ENCODE peak calls at places on chromosome 15, in nine cellular contexts. Q, B, F, M, I, C, R, E and N are unnamed samples. For H3K4me1, the result is how much of the 10 kb centered on the place peaks cover.

GRCh38 chr15:45660231-45660979 is 25.6 kb downstream of the SQOR start:
- DNase-seq in Q (no peak), B (no peak), F (peak), M (no peak), I (peak), C (no peak), R (peak), E (no peak), N (peak)

GRCh38 chr15:80744826-80745225 is 34.3 kb upstream of the CEMIP start:
- DNase-seq in Q (no peak), B (no peak), F (no peak), M (no peak), I (peak), C (no peak), R (no peak), E (no peak), N (no peak)

GRCh38 chr15:101242160-101242998 is 9.5 kb downstream of the CHSY1 start:
- DNase-seq in Q (no peak), B (peak), F (peak), M (no peak), I (peak), C (no peak), R (no peak), E (no peak), N (peak)

GRCh38 chr15:48866141-48866563 is 11.8 kb upstream of the EID1 start:
- DNase-seq in Q (no peak), B (no peak), F (no peak), M (no peak), I (peak), C (peak), R (no peak), E (no peak), N (no peak)

GRCh38 chr15:68586274-68586961 is 7.6 kb downstream of the CORO2B start:
- DNase-seq in Q (peak), B (no peak), F (no peak), M (peak), I (peak), C (peak), R (no peak), E (no peak), N (no peak)

GRCh38 chr15:44125879-44126278 is 69.2 kb downstream of the FRMD5 start:
- DNase-seq in Q (no peak), B (no peak), F (no peak), M (no peak), I (no peak), C (no peak), R (no peak), E (no peak), N (no peak)

GRCh38 chr15:73021139-73021621 is 31.1 kb upstream of the NEO1 start:
- DNase-seq in Q (no peak), B (no peak), F (no peak), M (no peak), I (no peak), C (no peak), R (no peak), E (no peak), N (no peak)

GRCh38 chr15:40330368-40330836 is 6.9 kb downstream of the INAFM2 start:
- DNase-seq in Q (peak), B (peak), F (peak), M (no peak), I (peak), C (peak), R (no peak), E (no peak), N (peak)

GRCh38 chr15:41648097-41648496 is 12.1 kb upstream of the MGA start:
- DNase-seq in Q (no peak), B (no peak), F (no peak), M (no peak), I (no peak), C (no peak), R (no peak), E (no peak), N (no peak)

GRCh38 chr15:32651229-32651837 is 9.8 kb downstream of the SCG5 start:
- DNase-seq in Q (no peak), B (peak), F (peak), M (peak), I (peak), C (no peak), R (peak), E (no peak), N (peak)

GRCh38 chr15:29962404-29962803 is 120.4 kb upstream of the GOLGA8J start:
- DNase-seq in Q (no peak), B (no peak), F (no peak), M (no peak), I (no peak), C (no peak), R (no peak), E (no peak), N (no peak)

GRCh38 chr15:48861813-48862431 is 16.0 kb upstream of the EID1 start:
- DNase-seq in Q (no peak), B (peak), F (peak), M (peak), I (peak), C (no peak), R (no peak), E (no peak), N (peak)

GRCh38 chr15:48486228-48486627 is 155.0 kb downstream of the DUT start:
- DNase-seq in Q (no peak), B (no peak), F (no peak), M (no peak), I (no peak), C (no peak), R (no peak), E (no peak), N (no peak)

GRCh38 chr15:68791431-68792283 is 29.0 kb downstream of the ANP32A start:
- DNase-seq in Q (no peak), B (no peak), F (no peak), M (no peak), I (no peak), C (no peak), R (no peak), E (no peak), N (no peak)

GRCh38 chr15:87528873-87529272 is 727.7 kb downstream of the NTRK3 start:
- DNase-seq in Q (no peak), B (no peak), F (no peak), M (no peak), I (no peak), C (no peak), R (no peak), E (no peak), N (no peak)

GRCh38 chr15:47349179-47349578 is 368.1 kb upstream of the SEMA6D start:
- DNase-seq in Q (no peak), B (no peak), F (no peak), M (no peak), I (no peak), C (no peak), R (no peak), E (no peak), N (no peak)

GRCh38 chr15:45919806-45920205 is 285.0 kb downstream of the SQOR start:
- DNase-seq in Q (no peak), B (no peak), F (no peak), M (peak), I (peak), C (no peak), R (no peak), E (no peak), N (no peak)

GRCh38 chr15:67121725-67122600 is 56.6 kb downstream of the SMAD3 start:
- DNase-seq in Q (no peak), B (no peak), F (no peak), M (no peak), I (no peak), C (no peak), R (no peak), E (no peak), N (no peak)

GRCh38 chr15:28097656-28098359 is 1.3 kb downstream of the OCA2 start:
- DNase-seq in Q (no peak), B (no peak), F (no peak), M (no peak), I (no peak), C (no peak), R (no peak), E (no peak), N (no peak)

GRCh38 chr15:37111427-37111717 is 11.0 kb upstream of the MEIS2 start:
- DNase-seq in Q (no peak), B (no peak), F (no peak), M (no peak), I (no peak), C (no peak), R (no peak), E (no peak), N (no peak)

GRCh38 chr15:80677041-80677440 is 18.1 kb upstream of the ABHD17C start:
- DNase-seq in Q (no peak), B (no peak), F (no peak), M (no peak), I (no peak), C (no peak), R (no peak), E (no peak), N (no peak)

GRCh38 chr15:40343512-40343911 is 2.8 kb upstream of the CCDC9B start:
- DNase-seq in Q (no peak), B (peak), F (peak), M (no peak), I (peak), C (no peak), R (no peak), E (no peak), N (no peak)

GRCh38 chr15:51093865-51094605 is 671 bp downstream of the TNFAIP8L3 start:
- DNase-seq in Q (peak), B (no peak), F (peak), M (peak), I (no peak), C (peak), R (no peak), E (peak), N (peak)

GRCh38 chr15:32872606-32873291 is 154.9 kb downstream of the GREM1 start:
- DNase-seq in Q (peak), B (peak), F (no peak), M (no peak), I (peak), C (peak), R (peak), E (peak), N (peak)

GRCh38 chr15:80076321-80077318 is 17.1 kb downstream of the ZFAND6 start:
- DNase-seq in Q (no peak), B (no peak), F (no peak), M (no peak), I (peak), C (no peak), R (no peak), E (no peak), N (no peak)

GRCh38 chr15:56923174-56923579 is 4.7 kb downstream of the TCF12 start:
- DNase-seq in Q (no peak), B (no peak), F (no peak), M (no peak), I (no peak), C (no peak), R (no peak), E (no peak), N (no peak)

GRCh38 chr15:82129769-82130168 is 84.0 kb upstream of the MEX3B start:
- DNase-seq in Q (no peak), B (no peak), F (no peak), M (no peak), I (peak), C (no peak), R (no peak), E (no peak), N (no peak)

GRCh38 chr15:76533060-76533955 is 196.7 kb downstream of the ISL2 start:
- DNase-seq in Q (no peak), B (no peak), F (no peak), M (no peak), I (peak), C (no peak), R (no peak), E (no peak), N (no peak)

GRCh38 chr15:68578960-68579935 is at the start of gene CORO2B:
- DNase-seq in Q (peak), B (peak), F (peak), M (peak), I (peak), C (peak), R (no peak), E (no peak), N (no peak)

GRCh38 chr15:38458646-38459045 is 4.7 kb downstream of the FAM98B start:
- DNase-seq in Q (no peak), B (no peak), F (no peak), M (no peak), I (no peak), C (no peak), R (no peak), E (no peak), N (no peak)
- H3K27ac ChIP-seq in Q (no peak), B (no peak), F (no peak), M (no peak), I (no peak), C (no peak), R (no peak), E (no peak), N (no peak)

DNA sequence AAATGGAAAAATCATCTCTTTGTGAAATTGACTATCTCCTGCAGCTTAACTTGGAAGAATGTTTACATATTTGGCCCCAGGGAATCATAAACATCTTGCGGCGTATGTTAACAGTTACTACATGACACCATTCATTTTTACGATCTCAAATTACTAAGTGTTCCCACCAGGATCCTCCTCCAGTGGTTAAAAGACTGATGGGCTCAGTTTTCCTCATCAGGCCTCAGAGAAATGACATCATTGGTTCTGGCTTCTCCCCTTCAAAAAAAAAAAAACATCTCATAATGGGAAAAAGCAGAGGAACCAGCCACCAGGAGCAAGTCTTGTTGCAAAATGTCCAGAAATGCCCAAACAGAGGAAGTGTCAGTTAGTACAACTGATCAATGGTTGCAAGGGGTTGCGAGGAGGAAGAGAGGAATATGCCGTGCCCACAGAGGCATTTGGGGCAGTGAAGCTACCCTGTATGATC is 70.5 kb upstream of the LIPC start:
- DNase-seq in Q (no peak), B (no peak), F (peak), M (no peak), I (peak), C (no peak), R (no peak), E (no peak), N (no peak)
- H3K4me1 ChIP-seq in Q (under half), B (under half), F (under half), M (under half), I (under half), C (under half), R (under half), E (under half), N (under half)

GRCh38 chr15:78000089-78000926 is 77.2 kb downstream of the TBC1D2B start:
- DNase-seq in Q (peak), B (peak), F (peak), M (peak), I (peak), C (peak), R (peak), E (peak), N (peak)
- TF ChIP-seq POLR2A in Q (no peak), B (no peak), F (peak), M (no peak), I (no peak), C (no peak), R (no peak), E (no peak), N (no peak)

GRCh38 chr15:64249842-64250575 is 87.2 kb upstream of the PPIB start:
- DNase-seq in Q (no peak), B (no peak), F (no peak), M (no peak), I (peak), C (no peak), R (no peak), E (no peak), N (no peak)
- H3K27ac ChIP-seq in Q (no peak), B (no peak), F (no peak), M (no peak), I (no peak), C (peak), R (no peak), E (no peak), N (peak)

GRCh38 chr15:74418575-74419338 is 15.0 kb downstream of the SEMA7A start:
- DNase-seq in Q (no peak), B (no peak), F (no peak), M (no peak), I (no peak), C (no peak), R (no peak), E (no peak), N (no peak)
- H3K4me1 ChIP-seq in Q (under half), B (under half), F (under half), M (under half), I (under half), C (under half), R (under half), E (half or more), N (under half)

GRCh38 chr15:94857466-94857865 is 626.1 kb downstream of the MCTP2 start:
- DNase-seq in Q (no peak), B (no peak), F (no peak), M (no peak), I (no peak), C (no peak), R (no peak), E (no peak), N (no peak)

GRCh38 chr15:94855409-94856266 is 624.3 kb downstream of the MCTP2 start:
- DNase-seq in Q (no peak), B (no peak), F (no peak), M (no peak), I (no peak), C (no peak), R (no peak), E (no peak), N (no peak)

GRCh38 chr15:94856267-94856854 is 625.0 kb downstream of the MCTP2 start:
- DNase-seq in Q (no peak), B (no peak), F (no peak), M (no peak), I (no peak), C (no peak), R (no peak), E (no peak), N (no peak)

GRCh38 chr15:94858011-94858410 is 626.6 kb downstream of the MCTP2 start:
- DNase-seq in Q (no peak), B (no peak), F (no peak), M (no peak), I (no peak), C (no peak), R (no peak), E (no peak), N (no peak)

DNA sequence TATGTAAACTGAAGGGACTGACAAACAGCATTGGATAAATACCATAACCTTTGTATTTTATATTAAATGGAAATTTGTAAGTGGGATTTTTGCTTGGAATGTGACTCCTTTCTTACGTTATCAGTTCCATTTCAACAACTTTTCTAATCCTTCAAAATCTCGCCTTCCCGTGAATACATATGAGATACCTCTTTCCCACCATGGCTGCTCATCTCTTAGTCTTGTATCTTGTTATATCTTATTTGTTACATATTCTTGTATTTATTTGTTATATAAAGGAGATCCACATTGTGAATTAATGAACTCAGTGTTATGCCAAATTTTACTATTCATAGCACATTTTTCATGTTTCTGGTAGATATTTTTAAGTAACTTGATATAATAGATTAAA is 623.7 kb downstream of the MCTP2 start:
- DNase-seq in Q (no peak), B (no peak), F (no peak), M (no peak), I (no peak), C (no peak), R (no peak), E (no peak), N (no peak)
- TF ChIP-seq POLR2A in Q (no peak), B (no peak), F (no peak), M (no peak), I (no peak), C (no peak), R (no peak), E (no peak), N (no peak)

GRCh38 chr15:65067334-65067644 is 502 bp downstream of the RASL12 start:
- DNase-seq in Q (no peak), B (no peak), F (no peak), M (no peak), I (no peak), C (no peak), R (no peak), E (no peak), N (no peak)

GRCh38 chr15:65066001-65066634 is 1.7 kb downstream of the RASL12 start:
- DNase-seq in Q (no peak), B (no peak), F (no peak), M (no peak), I (peak), C (no peak), R (no peak), E (no peak), N (no peak)

GRCh38 chr15:65068436-65068835 is 645 bp upstream of the RASL12 start:
- DNase-seq in Q (no peak), B (no peak), F (no peak), M (no peak), I (no peak), C (no peak), R (no peak), E (no peak), N (no peak)

GRCh38 chr15:65067645-65068416 is at the start of gene RASL12:
- DNase-seq in Q (peak), B (no peak), F (no peak), M (no peak), I (no peak), C (peak), R (no peak), E (no peak), N (peak)

DNA sequence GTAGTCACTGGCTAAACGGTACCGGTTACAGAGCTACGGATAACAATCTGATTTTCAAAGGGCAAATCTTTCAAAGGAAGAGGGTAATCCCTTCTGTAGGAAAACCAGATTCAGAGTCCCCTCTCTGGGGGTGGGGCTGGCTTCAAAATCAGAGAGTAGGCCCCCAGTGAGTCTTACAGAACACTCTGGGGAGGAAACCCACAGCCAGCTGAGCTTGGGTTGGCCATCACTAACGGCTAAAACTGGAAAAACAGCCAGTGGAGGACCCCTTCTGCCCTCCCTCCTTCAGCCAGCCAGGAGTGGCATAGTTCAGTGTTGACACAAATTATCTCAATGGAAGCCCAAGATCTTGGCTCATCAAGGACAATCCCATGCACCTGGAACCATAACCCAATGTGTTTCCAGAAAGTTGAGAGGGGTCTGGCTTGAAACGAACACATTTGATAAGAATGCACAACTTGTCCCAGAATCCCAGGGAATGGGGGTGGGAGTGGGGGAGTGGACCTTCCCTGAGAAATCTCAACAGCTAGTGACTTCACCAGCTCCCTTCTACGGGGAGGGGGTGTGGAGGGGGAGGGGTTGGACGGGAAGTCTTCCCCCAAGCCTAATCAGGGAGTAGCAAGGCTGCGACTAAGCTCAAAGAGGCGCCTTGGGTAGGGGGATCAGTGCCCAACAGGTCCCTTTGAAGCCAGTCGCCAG is 1.0 kb downstream of the RASL12 start:
- DNase-seq in Q (peak), B (peak), F (no peak), M (no peak), I (no peak), C (peak), R (no peak), E (no peak), N (no peak)
- H3K27ac ChIP-seq in Q (peak), B (peak), F (no peak), M (no peak), I (no peak), C (peak), R (peak), E (peak), N (peak)